ENCODE peak calls at places on chromosomes 4 and X, in seven cellular contexts. S is effector memory CD8-positive, alpha-beta T cell; P is hippocampal formation; T is HuH-7; J is RPMI8226; N is activated naive CD4-positive, alpha-beta T cell treated with anti-CD3 and anti-CD28 coated beads, Interleukin-2, amount 10 ng/mL, durations not matched to agents 7 days and 5 days; C is epithelial cell of proximal tubule. H is an unnamed sample.

GRCh38 chr4:53653484-53654053 is 62.3 kb upstream of the LNX1 start:
- DNase-seq in S (no peak), P (no peak), T (no peak), J (peak; percentile 55), N (no peak), C (peak; percentile 60), H (no peak)

GRCh38 chr4:144709793-144710525 is 64.0 kb downstream of the HHIP start:
- DNase-seq in S (no peak), P (peak; percentile 89), T (no peak), J (no peak), N (no peak), C (peak; percentile 88), H (no peak)

GRCh38 chr4:84708406-84709135 is 125.6 kb downstream of the CDS1 start:
- DNase-seq in S (no peak), P (no peak), T (no peak), J (no peak), N (no peak), C (no peak), H (no peak)

GRCh38 chr4:150004481-150004880 is 73.8 kb upstream of the DCLK2 start:
- DNase-seq in S (no peak), P (no peak), T (no peak), J (no peak), N (no peak), C (no peak), H (no peak)

GRCh38 chr4:39181520-39181904 is 817 bp upstream of the WDR19 start:
- DNase-seq in S (no peak), P (no peak), T (no peak), J (no peak), N (no peak), C (no peak), H (no peak)

GRCh38 chr4:95361696-95361965 is 187.1 kb downstream of the UNC5C start:
- DNase-seq in S (no peak), P (no peak), T (no peak), J (no peak), N (no peak), C (no peak), H (no peak)

GRCh38 chrX:43655961-43656494 is at the start of gene MAOA:
- DNase-seq in S (peak; percentile 10), P (peak; percentile 11), T (peak; percentile 53), J (no peak), N (peak; percentile 38), C (no peak), H (peak; percentile 18)

GRCh38 chrX:132435222-132435621 is 53.6 kb downstream of the MBNL3 start:
- DNase-seq in S (no peak), P (no peak), T (no peak), J (no peak), N (no peak), C (no peak), H (no peak)

GRCh38 chr4:105805501-105806120 is 89.7 kb upstream of the NPNT start:
- DNase-seq in S (no peak), P (peak; percentile 24), T (no peak), J (no peak), N (no peak), C (no peak), H (no peak)

GRCh38 chr4:87073570-87074470 is 139.0 kb downstream of the AFF1 start:
- DNase-seq in S (peak; percentile 43), P (peak; percentile 37), T (no peak), J (peak; percentile 70), N (peak; percentile 79), C (no peak), H (no peak)

GRCh38 chrX:63918611-63919010 is 133.6 kb upstream of the ARHGEF9 start:
- DNase-seq in S (no peak), P (no peak), T (no peak), J (no peak), N (no peak), C (no peak), H (no peak)

GRCh38 chr4:7863911-7864681 is 75.6 kb downstream of the AFAP1 start:
- DNase-seq in S (peak; percentile 38), P (no peak), T (no peak), J (peak; percentile 77), N (peak; percentile 38), C (no peak), H (peak; percentile 14)

GRCh38 chrX:31136144-31136572 is 64.3 kb upstream of the FTHL17 start:
- DNase-seq in S (no peak), P (no peak), T (no peak), J (peak; percentile 14), N (no peak), C (no peak), H (no peak)

H was measured in HepG2.